ENCODE peak calls at places on chromosomes 5 and 9, in four cellular contexts. Y is NCI-H524, S is left cardiac atrium, F is mesendoderm. Q is an unnamed sample.

GRCh38 chr9:92122061-92122460 is 6.8 kb upstream of the SPTLC1 start:
- DNase-seq in Y (no peak), S (no peak), F (no peak), Q (no peak)

GRCh38 chr5:55220433-55221185 is 6.5 kb downstream of the MCIDAS start:
- DNase-seq in Y (no peak), S (peak), F (peak), Q (no peak)

GRCh38 chr5:20286512-20286911 is 298.5 kb upstream of the CDH18 start:
- DNase-seq in Y (no peak), S (no peak), F (no peak), Q (no peak)

GRCh38 chr5:153618857-153619256 is 128.4 kb downstream of the GRIA1 start:
- DNase-seq in Y (no peak), S (no peak), F (no peak), Q (no peak)

GRCh38 chr5:10351199-10351881 is 2.2 kb upstream of the MARCHF6 start:
- DNase-seq in Y (no peak), S (no peak), F (peak), Q (no peak)

GRCh38 chr5:139486201-139486600 is 3.6 kb upstream of the STING1 start:
- DNase-seq in Y (no peak), S (no peak), F (no peak), Q (peak)

GRCh38 chr9:32378993-32379729 is 5.3 kb upstream of the ACO1 start:
- DNase-seq in Y (peak), S (no peak), F (peak), Q (peak)

GRCh38 chr5:83204651-83205050 is 127.3 kb downstream of the XRCC4 start:
- DNase-seq in Y (no peak), S (no peak), F (no peak), Q (no peak)

GRCh38 chr9:130971294-130971849 is 32.3 kb upstream of the FIBCD1 start:
- DNase-seq in Y (no peak), S (no peak), F (no peak), Q (no peak)

GRCh38 chr5:160169326-160169725 is 50.1 kb upstream of the PWWP2A start:
- DNase-seq in Y (no peak), S (no peak), F (no peak), Q (peak)

GRCh38 chr5:95715799-95716461 is 15.2 kb upstream of the RHOBTB3 start:
- DNase-seq in Y (no peak), S (no peak), F (no peak), Q (no peak)

GRCh38 chr9:89527084-89527483 is 29.2 kb upstream of the SEMA4D start:
- DNase-seq in Y (no peak), S (peak), F (no peak), Q (no peak)

GRCh38 chr9:137394866-137395665 is 27.9 kb downstream of the EXD3 start:
- DNase-seq in Y (no peak), S (peak), F (no peak), Q (no peak)

GRCh38 chr5:4725594-4725993 is 414.5 kb upstream of the ADAMTS16 start:
- DNase-seq in Y (no peak), S (no peak), F (no peak), Q (no peak)

GRCh38 chr5:55600536-55601208 is 65.9 kb upstream of the PLPP1 start:
- DNase-seq in Y (no peak), S (no peak), F (peak), Q (no peak)

GRCh38 chr9:135600296-135600805 is 38.8 kb downstream of the PAEP start:
- DNase-seq in Y (no peak), S (no peak), F (no peak), Q (no peak)

GRCh38 chr5:87936667-87937066 is 332.0 kb downstream of the TMEM161B start:
- DNase-seq in Y (no peak), S (no peak), F (no peak), Q (no peak)

GRCh38 chr5:146042628-146043279 is 62.6 kb downstream of the PLAC8L1 start:
- DNase-seq in Y (no peak), S (peak), F (no peak), Q (no peak)

GRCh38 chr9:133769511-133770075 is 31.4 kb upstream of the SARDH start:
- DNase-seq in Y (no peak), S (no peak), F (no peak), Q (no peak)

GRCh38 chr5:163735069-163735468 is 229.7 kb downstream of the MAT2B start:
- DNase-seq in Y (no peak), S (no peak), F (no peak), Q (no peak)

GRCh38 chr9:5949103-5949699 is 58.5 kb downstream of the MLANA start:
- DNase-seq in Y (no peak), S (no peak), F (peak), Q (peak)

GRCh38 chr9:104794070-104794469 is 30.1 kb downstream of the NIPSNAP3B start:
- DNase-seq in Y (no peak), S (no peak), F (no peak), Q (no peak)

GRCh38 chr9:135090547-135090946 is 3.1 kb downstream of the OLFM1 start:
- DNase-seq in Y (no peak), S (peak), F (peak), Q (no peak)

GRCh38 chr5:73862796-73863195 is 236.8 kb downstream of the ARHGEF28 start:
- DNase-seq in Y (no peak), S (no peak), F (no peak), Q (no peak)

GRCh38 chr9:132372177-132373095 is 17.6 kb upstream of the SETX start:
- DNase-seq in Y (no peak), S (peak), F (peak), Q (peak)

GRCh38 chr9:93667627-93668026 is 91.2 kb downstream of the PHF2 start:
- DNase-seq in Y (no peak), S (peak), F (no peak), Q (no peak)

GRCh38 chr9:2336055-2336454 is 285.5 kb upstream of the VLDLR start:
- DNase-seq in Y (no peak), S (no peak), F (peak), Q (peak)

GRCh38 chr9:116377179-116377790 is 223.7 kb downstream of the PAPPA start:
- DNase-seq in Y (no peak), S (no peak), F (peak), Q (no peak)

GRCh38 chr9:113949206-113950078 is 73.3 kb downstream of the ZNF618 start:
- DNase-seq in Y (no peak), S (no peak), F (no peak), Q (no peak)

GRCh38 chr5:134143964-134144941 is 29.8 kb downstream of the TCF7 start:
- DNase-seq in Y (no peak), S (peak), F (no peak), Q (no peak)

GRCh38 chr9:129100383-129101169 is 10.0 kb downstream of the CRAT start:
- DNase-seq in Y (no peak), S (no peak), F (peak), Q (no peak)

GRCh38 chr5:167049043-167049663 is 1242.3 kb upstream of the WWC1 start:
- DNase-seq in Y (peak), S (no peak), F (peak), Q (peak)